ENCODE peak calls at places on chromosomes 6 and 20, in five cellular contexts. Q is mammary epithelial cell, X is AG10803, E is tibial artery, T is fibroblast of the aortic adventitia. O is an unnamed sample.

GRCh38 chr6:45843848-45844521 is 171.7 kb downstream of the CLIC5 start:
- DNase-seq in Q (no peak), X (peak), E (no peak), T (peak), O (no peak)

GRCh38 chr6:125166711-125167110 is 13.1 kb downstream of the TPD52L1 start:
- DNase-seq in Q (no peak), X (no peak), E (no peak), T (no peak), O (no peak)

GRCh38 chr6:33875141-33875581 is 71.4 kb upstream of the MLN start:
- DNase-seq in Q (no peak), X (no peak), E (no peak), T (no peak), O (no peak)

GRCh38 chr6:129110687-129111343 is 227.9 kb downstream of the LAMA2 start:
- DNase-seq in Q (no peak), X (no peak), E (no peak), T (peak), O (no peak)

GRCh38 chr6:105545206-105545920 is 142.5 kb upstream of the PREP start:
- DNase-seq in Q (no peak), X (peak), E (no peak), T (peak), O (no peak)

GRCh38 chr6:127458817-127459216 is 372 bp downstream of the KIAA0408 start:
- DNase-seq in Q (peak), X (peak), E (peak), T (peak), O (no peak)

GRCh38 chr6:164167873-164168405 is 753.4 kb downstream of the QKI start:
- DNase-seq in Q (no peak), X (no peak), E (no peak), T (no peak), O (no peak)

GRCh38 chr6:53041356-53041755 is 23.8 kb upstream of the FBXO9 start:
- DNase-seq in Q (no peak), X (peak), E (no peak), T (peak), O (no peak)

GRCh38 chr20:64041040-64041780 is 5.2 kb downstream of the C20orf204 start:
- DNase-seq in Q (no peak), X (peak), E (no peak), T (peak), O (no peak)

GRCh38 chr6:115969207-115969929 is 91.3 kb downstream of the FRK start:
- DNase-seq in Q (no peak), X (no peak), E (no peak), T (peak), O (no peak)
- TF ChIP-seq CTCF in Q (no peak), X (peak), E (no peak), T (no peak), O (no peak)

DNA sequence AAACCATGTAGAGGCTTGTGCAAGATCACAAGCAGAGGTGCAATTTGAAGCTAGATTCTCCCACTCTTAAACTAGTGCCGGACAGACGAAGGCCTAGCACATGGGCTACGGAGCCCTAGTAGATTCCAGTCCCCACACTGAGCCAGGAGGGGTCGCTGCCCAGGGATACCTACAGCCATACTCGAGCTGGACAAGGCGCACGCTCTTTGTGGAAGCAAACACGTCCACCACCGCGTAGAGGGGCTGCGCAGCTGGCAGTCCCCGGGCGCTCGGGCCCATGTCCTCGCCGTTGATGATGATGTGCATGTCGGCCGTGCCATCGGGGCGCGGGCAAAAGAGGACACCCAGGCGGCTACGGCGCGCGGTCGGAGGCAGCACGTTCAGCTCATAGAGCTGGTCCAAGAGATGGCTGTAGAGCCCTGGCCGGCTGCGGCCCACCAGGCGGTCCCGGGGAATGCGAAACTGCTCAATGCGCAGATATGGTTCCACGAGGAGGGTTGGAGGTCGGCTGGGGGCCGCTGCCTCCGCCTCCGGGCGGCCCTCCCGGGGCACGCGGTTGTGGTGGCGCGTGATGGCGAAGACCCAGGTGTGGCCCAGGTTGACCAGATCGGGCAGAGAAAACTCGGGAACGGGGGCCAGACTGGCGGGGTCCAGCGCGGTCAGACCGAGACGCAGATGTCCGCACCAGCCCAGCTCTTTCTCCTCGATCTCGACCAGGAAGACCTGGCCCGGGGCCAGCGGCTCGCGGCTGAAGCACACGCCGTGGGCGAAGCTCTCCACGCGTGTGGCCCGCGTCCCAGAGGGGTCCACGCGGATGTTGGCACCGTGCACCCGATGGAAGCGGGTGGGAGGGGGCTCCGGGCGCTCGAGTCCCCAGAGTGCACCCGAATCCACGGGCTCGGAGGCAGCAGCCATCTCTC is 671 bp downstream of the NEURL2 start:
- DNase-seq in Q (no peak), X (peak), E (peak), T (peak), O (no peak)
- TF ChIP-seq CTCF in Q (peak), X (peak), E (peak), T (peak), O (peak)

GRCh38 chr6:2164481-2164880 is 80.9 kb downstream of the GMDS start:
- DNase-seq in Q (no peak), X (no peak), E (no peak), T (no peak), O (no peak)

GRCh38 chr6:2155206-2155605 is 90.2 kb downstream of the GMDS start:
- DNase-seq in Q (no peak), X (no peak), E (no peak), T (no peak), O (no peak)

GRCh38 chr6:2162089-2162465 is 83.3 kb downstream of the GMDS start:
- DNase-seq in Q (peak), X (no peak), E (no peak), T (no peak), O (no peak)

GRCh38 chr6:2157441-2158127 is 87.8 kb downstream of the GMDS start:
- DNase-seq in Q (peak), X (peak), E (no peak), T (peak), O (no peak)

GRCh38 chr6:2158596-2159271 is 86.7 kb downstream of the GMDS start:
- DNase-seq in Q (no peak), X (peak), E (no peak), T (peak), O (no peak)
- TF ChIP-seq CTCF in Q (no peak), X (peak), E (no peak), T (peak), O (no peak)

GRCh38 chr20:12554416-12554815 is 454.4 kb upstream of the SPTLC3 start:
- DNase-seq in Q (peak), X (no peak), E (no peak), T (no peak), O (no peak)
- TF ChIP-seq CTCF in Q (no peak), X (no peak), E (no peak), T (no peak), O (no peak)

DNA sequence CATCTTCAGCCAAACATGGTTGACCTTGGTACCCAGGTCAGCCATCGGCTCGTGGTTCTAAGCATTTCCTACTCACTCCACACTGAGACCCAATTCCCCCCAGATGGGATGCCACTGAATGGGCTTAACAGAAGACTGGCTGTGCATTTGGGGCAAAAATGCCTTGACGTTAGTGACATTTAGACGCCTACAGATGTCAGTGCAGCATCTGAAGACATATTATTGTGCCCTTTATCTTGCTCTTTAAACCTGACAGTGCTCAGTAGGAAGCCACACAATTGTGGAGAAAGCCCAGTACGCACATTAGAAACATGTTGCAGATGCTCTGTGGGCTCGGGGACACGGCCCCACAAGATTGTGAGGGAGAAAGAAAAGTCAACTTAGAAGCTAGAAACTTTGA is 414.7 kb downstream of the PTPRT start:
- DNase-seq in Q (no peak), X (no peak), E (no peak), T (no peak), O (no peak)
- TF ChIP-seq CTCF in Q (no peak), X (no peak), E (no peak), T (no peak), O (no peak)

GRCh38 chr6:11947063-11947462 is 65.0 kb upstream of the HIVEP1 start:
- DNase-seq in Q (no peak), X (no peak), E (no peak), T (no peak), O (no peak)
- TF ChIP-seq CTCF in Q (peak), X (peak), E (no peak), T (peak), O (no peak)

DNA sequence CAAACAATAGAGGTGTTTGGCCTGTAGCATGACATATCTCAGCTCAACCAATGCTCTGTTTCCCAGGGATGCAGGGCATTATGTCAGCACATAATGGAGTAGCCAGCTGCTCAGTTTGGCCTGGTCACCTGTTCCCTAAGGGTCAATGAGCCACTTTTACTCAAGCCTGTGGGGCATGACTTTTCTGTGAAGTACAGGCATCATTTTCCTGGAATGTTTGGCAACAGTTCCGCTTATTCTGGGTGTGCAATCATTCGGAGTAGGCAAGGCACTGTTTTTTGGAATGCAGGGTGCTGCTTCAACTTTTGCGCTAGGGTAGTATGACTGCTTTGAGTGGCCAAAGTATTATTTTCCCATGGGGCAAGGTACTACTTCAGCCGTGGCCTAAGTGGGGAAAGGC is 665.4 kb downstream of the EPHA7 start:
- DNase-seq in Q (no peak), X (no peak), E (no peak), T (no peak), O (no peak)
- TF ChIP-seq CTCF in Q (no peak), X (no peak), E (no peak), T (no peak), O (no peak)

DNA sequence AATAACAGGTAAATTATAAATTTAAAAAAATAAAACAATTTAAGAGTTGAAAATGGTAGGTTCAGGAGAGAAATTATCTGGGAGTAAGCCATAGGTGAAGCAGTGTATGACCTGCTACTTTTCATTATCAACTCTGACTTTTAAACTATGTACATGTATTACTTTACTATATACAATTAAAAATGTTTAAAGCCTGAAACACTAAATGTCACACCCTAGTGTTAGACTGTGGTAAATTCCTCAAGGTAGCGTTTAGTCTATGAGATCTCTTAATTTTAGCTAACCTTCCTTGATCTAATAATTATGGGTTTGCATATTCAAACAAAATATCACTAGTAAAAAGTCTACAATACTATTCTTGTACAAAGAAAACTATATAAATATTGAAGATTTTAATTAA is 22.3 kb upstream of the TBC1D32 start:
- DNase-seq in Q (no peak), X (no peak), E (no peak), T (no peak), O (no peak)
- TF ChIP-seq CTCF in Q (no peak), X (no peak), E (no peak), T (peak), O (no peak)

DNA sequence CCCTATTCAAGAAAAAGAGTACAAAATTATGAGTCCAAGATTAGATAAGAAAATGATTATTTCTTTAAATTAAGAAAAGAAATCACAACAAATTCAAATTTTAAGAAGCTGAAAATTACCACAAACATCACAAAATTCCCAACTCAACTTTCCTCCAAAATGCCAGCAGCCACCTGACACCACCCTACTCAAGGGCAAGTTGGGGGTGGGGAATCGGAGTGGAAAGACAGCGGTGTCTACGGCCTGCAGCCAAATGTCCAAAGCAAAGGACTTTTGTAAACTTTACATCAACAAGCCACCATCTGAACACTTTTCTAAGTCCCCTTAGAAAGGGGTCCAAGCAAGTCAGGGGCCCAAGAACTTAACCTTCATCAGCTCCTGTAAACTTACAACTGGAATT is 1.6 kb upstream of the EYA2 start:
- DNase-seq in Q (no peak), X (no peak), E (no peak), T (no peak), O (no peak)
- TF ChIP-seq CTCF in Q (no peak), X (no peak), E (no peak), T (no peak), O (no peak)